ENCODE peak calls at places on chromosomes 13 and 19, in five cellular contexts. V, L, Z, J and E are unnamed samples.

GRCh38 chr19:52991484-52991883 is 22.2 kb upstream of the ERVV-1 start:
- DNase-seq in J (no peak), L (no peak), Z (no peak), V (no peak), E (no peak)

GRCh38 chr13:28753208-28753892 is 34.6 kb upstream of the SLC46A3 start:
- DNase-seq in V (no peak), L (no peak), Z (no peak), J (no peak), E (no peak)

GRCh38 chr19:15245370-15246197 is 13.3 kb upstream of the EPHX3 start:
- DNase-seq in Z (no peak), L (no peak), J (no peak), V (no peak), E (no peak)

GRCh38 chr13:24627090-24627714 is 53.0 kb upstream of the ATP12A start:
- DNase-seq in Z (no peak), V (no peak), J (no peak), L (no peak), E (no peak)

GRCh38 chr13:40185393-40185792 is 481.0 kb downstream of the FOXO1 start:
- DNase-seq in V (no peak), J (no peak), L (no peak), Z (no peak), E (no peak)

GRCh38 chr19:46624958-46625661 is at the start of gene PTGIR:
- DNase-seq in J (peak), Z (no peak), L (no peak), V (no peak), E (peak)

GRCh38 chr13:99043700-99044300 is 65.9 kb upstream of the DOCK9 start:
- DNase-seq in V (no peak), J (no peak), L (no peak), Z (no peak), E (no peak)

GRCh38 chr13:62407871-62408270 is 992.2 kb upstream of the PCDH20 start:
- DNase-seq in J (no peak), Z (no peak), V (no peak), L (no peak), E (no peak)

GRCh38 chr19:40283414-40284250 is 1.5 kb downstream of the AKT2 start:
- DNase-seq in L (no peak), V (no peak), Z (no peak), J (peak), E (no peak)

GRCh38 chr13:20002766-20003165 is 44.2 kb downstream of the ZMYM2 start:
- DNase-seq in V (no peak), J (no peak), L (no peak), Z (no peak), E (no peak)

GRCh38 chr19:21491161-21491560 is 14.2 kb upstream of the ZNF429 start:
- DNase-seq in Z (no peak), L (no peak), J (no peak), V (no peak), E (no peak)

GRCh38 chr13:76848596-76848995 is 37.6 kb downstream of the KCTD12 start:
- DNase-seq in Z (no peak), L (no peak), J (no peak), V (no peak), E (no peak)

GRCh38 chr19:34985249-34986022 is 14.7 kb upstream of the GRAMD1A start:
- DNase-seq in Z (no peak), L (no peak), J (peak), V (no peak), E (no peak)

GRCh38 chr13:102651892-102652291 is 43.0 kb downstream of the METTL21C start:
- DNase-seq in V (no peak), L (no peak), Z (no peak), J (no peak), E (no peak)

GRCh38 chr19:16391301-16392055 is 66.9 kb downstream of the KLF2 start:
- DNase-seq in L (no peak), J (no peak), V (no peak), Z (no peak), E (no peak)

GRCh38 chr13:103203750-103204330 is 137.6 kb upstream of the SLC10A2 start:
- DNase-seq in J (no peak), Z (no peak), L (no peak), V (no peak), E (no peak)

GRCh38 chr13:33497146-33497845 is 211.7 kb upstream of the STARD13 start:
- DNase-seq in V (no peak), Z (no peak), J (no peak), L (no peak), E (no peak)

GRCh38 chr19:55642153-55643002 is 1.1 kb upstream of the ZNF581 start:
- DNase-seq in V (no peak), L (no peak), J (peak), Z (no peak), E (no peak)

GRCh38 chr19:38394488-38394887 is 6.0 kb downstream of the SPRED3 start:
- DNase-seq in Z (peak), L (no peak), J (peak), V (peak), E (peak)